ENCODE peak calls at places on chromosomes 5 and 9, in four cellular contexts. M is K562, Z is GM23248, O is PC-3. Q is an unnamed sample.

GRCh38 chr9:71383308-71383707 is 261.9 kb upstream of the TRPM3 start:
- DNase-seq in M (no peak), Z (no peak), O (no peak), Q (no peak)

GRCh38 chr5:94562327-94562971 is 56.0 kb downstream of the KIAA0825 start:
- DNase-seq in M (no peak), Z (no peak), O (peak), Q (no peak)

GRCh38 chr5:95081500-95082355 is 203.2 kb downstream of the MCTP1 start:
- DNase-seq in M (no peak), Z (peak), O (peak), Q (peak)

GRCh38 chr5:86500947-86501346 is 116.8 kb upstream of the COX7C start:
- DNase-seq in M (no peak), Z (no peak), O (peak), Q (peak)

GRCh38 chr5:25763781-25764180 is 1119.0 kb upstream of the CDH10 start:
- DNase-seq in M (no peak), Z (no peak), O (no peak), Q (no peak)

GRCh38 chr5:32780508-32780919 is 69.4 kb downstream of the NPR3 start:
- DNase-seq in M (no peak), Z (peak), O (no peak), Q (no peak)

GRCh38 chr5:17094830-17095229 is 122.6 kb upstream of the BASP1 start:
- DNase-seq in M (no peak), Z (peak), O (no peak), Q (peak)

GRCh38 chr5:15300141-15300540 is 199.8 kb upstream of the FBXL7 start:
- DNase-seq in M (no peak), Z (no peak), O (no peak), Q (no peak)

GRCh38 chr5:133742370-133743036 is 130.2 kb upstream of the FSTL4 start:
- DNase-seq in M (no peak), Z (no peak), O (no peak), Q (no peak)

GRCh38 chr5:180026320-180026719 is 45.2 kb downstream of the RNF130 start:
- DNase-seq in M (peak), Z (peak), O (peak), Q (no peak)

GRCh38 chr9:68505681-68506409 is 34.8 kb downstream of the TMEM252 start:
- DNase-seq in M (no peak), Z (no peak), O (peak), Q (no peak)

GRCh38 chr9:109418827-109419226 is 79.3 kb downstream of the PTPN3 start:
- DNase-seq in M (no peak), Z (no peak), O (no peak), Q (no peak)

GRCh38 chr5:44536650-44537260 is 147.5 kb upstream of the FGF10 start:
- DNase-seq in M (peak), Z (peak), O (peak), Q (peak)

GRCh38 chr5:96968614-96969013 is 32.7 kb downstream of the LNPEP start:
- DNase-seq in M (no peak), Z (no peak), O (no peak), Q (peak)

GRCh38 chr5:173792781-173793547 is 95.2 kb upstream of the CPEB4 start:
- DNase-seq in M (no peak), Z (no peak), O (peak), Q (no peak)

GRCh38 chr5:39462211-39462610 is 37.4 kb upstream of the DAB2 start:
- DNase-seq in M (no peak), Z (no peak), O (no peak), Q (no peak)

GRCh38 chr5:143641549-143641955 is 170.4 kb upstream of the HMHB1 start:
- DNase-seq in M (no peak), Z (no peak), O (no peak), Q (no peak)

GRCh38 chr5:36060516-36060885 is 6.2 kb downstream of the UGT3A2 start:
- DNase-seq in M (peak), Z (peak), O (peak), Q (peak)

GRCh38 chr5:151037561-151038291 is 17.3 kb downstream of the GPX3 start:
- DNase-seq in M (no peak), Z (peak), O (no peak), Q (no peak)

GRCh38 chr9:83965350-83966208 is 14.4 kb downstream of the HNRNPK start:
- DNase-seq in M (no peak), Z (no peak), O (no peak), Q (no peak)

GRCh38 chr5:152164860-152165259 is 240.2 kb upstream of the GLRA1 start:
- DNase-seq in M (no peak), Z (no peak), O (no peak), Q (no peak)

GRCh38 chr5:6708814-6709213 is 4.4 kb upstream of the TENT4A start:
- DNase-seq in M (no peak), Z (no peak), O (no peak), Q (no peak)

GRCh38 chr5:35853652-35854051 is 3.0 kb upstream of the IL7R start:
- DNase-seq in M (no peak), Z (no peak), O (no peak), Q (no peak)

GRCh38 chr9:92650839-92651621 is 18.9 kb downstream of the IPPK start:
- DNase-seq in M (no peak), Z (peak), O (no peak), Q (peak)

GRCh38 chr5:35626108-35626507 is 8.4 kb downstream of the SPEF2 start:
- DNase-seq in M (no peak), Z (peak), O (no peak), Q (no peak)

GRCh38 chr9:131799177-131799823 is 59.4 kb upstream of the RAPGEF1 start:
- DNase-seq in M (peak), Z (peak), O (peak), Q (peak)

GRCh38 chr9:70795841-70796240 is 325.6 kb downstream of the TRPM3 start:
- DNase-seq in M (no peak), Z (no peak), O (no peak), Q (no peak)

GRCh38 chr5:145682197-145682895 is 152.8 kb downstream of the PRELID2 start:
- DNase-seq in M (no peak), Z (no peak), O (no peak), Q (no peak)

GRCh38 chr9:105625088-105625487 is 37.2 kb upstream of the TAL2 start:
- DNase-seq in M (no peak), Z (no peak), O (no peak), Q (no peak)

GRCh38 chr5:164009628-164010027 is 504.2 kb downstream of the MAT2B start:
- DNase-seq in M (no peak), Z (no peak), O (no peak), Q (no peak)

GRCh38 chr5:78829811-78830499 is 155.2 kb downstream of the ARSB start:
- DNase-seq in M (no peak), Z (no peak), O (no peak), Q (no peak)

GRCh38 chr5:155069961-155070360 is 56.4 kb downstream of the KIF4B start:
- DNase-seq in M (no peak), Z (peak), O (no peak), Q (no peak)

DNA sequence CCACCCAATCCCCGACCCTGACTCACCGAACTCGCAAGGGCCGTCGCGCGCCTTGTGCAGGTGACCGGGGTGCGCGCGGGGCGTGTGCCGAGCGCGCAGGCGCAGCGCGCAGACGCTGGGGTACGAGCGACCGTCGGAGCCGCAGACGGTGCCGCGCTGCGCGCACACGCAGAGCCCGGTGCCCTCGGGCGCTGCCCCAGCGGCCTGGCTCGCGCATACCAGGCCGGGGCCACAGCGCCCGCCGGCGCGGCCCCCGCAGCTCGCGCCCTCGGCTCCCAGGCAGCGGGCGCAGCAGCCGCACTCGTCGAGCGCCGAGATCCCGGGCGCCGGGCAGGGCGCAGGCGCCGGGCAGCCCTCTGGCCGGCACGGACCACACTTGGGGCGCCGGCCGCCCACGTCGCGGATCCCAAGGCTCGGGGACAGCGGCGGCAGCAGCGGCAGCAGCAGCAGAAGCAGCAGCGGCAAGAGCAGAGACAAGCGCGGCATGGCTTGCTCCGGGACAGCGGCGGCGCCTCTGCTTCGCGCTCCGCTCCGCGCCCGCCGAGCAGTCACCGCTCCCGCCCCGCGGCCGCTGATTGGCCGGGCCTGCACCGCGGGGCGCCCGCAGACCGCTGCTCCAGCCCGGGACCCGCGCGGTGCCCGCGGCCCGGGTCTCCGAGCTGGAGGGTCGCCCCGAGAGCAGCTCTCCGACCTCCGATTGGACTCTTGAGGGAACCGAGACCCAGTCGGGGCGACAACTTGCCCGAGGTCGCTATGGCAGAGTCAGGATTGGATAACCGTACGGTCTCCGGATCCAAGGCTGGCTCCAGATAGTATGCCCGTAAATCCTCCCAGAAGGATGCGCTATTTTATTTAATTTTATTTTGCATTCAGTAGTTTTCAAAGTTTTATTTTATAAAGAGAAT is at the start of gene IGFBPL1:
- DNase-seq in M (no peak), Z (peak), O (no peak), Q (peak)
- TF ChIP-seq EZH2 in M (no peak), Z (peak), O (peak), Q (peak)

GRCh38 chr9:136357326-136357725 is 6.2 kb downstream of the DNLZ start:
- DNase-seq in M (no peak), Z (no peak), O (no peak), Q (no peak)
- TF ChIP-seq EZH2 in M (no peak), Z (no peak), O (no peak), Q (no peak)

GRCh38 chr9:36858805-36859375 is 175.2 kb downstream of the PAX5 start:
- DNase-seq in M (no peak), Z (peak), O (no peak), Q (no peak)
- TF ChIP-seq EZH2 in M (no peak), Z (peak), O (no peak), Q (no peak)

GRCh38 chr9:110578575-110578895 is 1.0 kb downstream of the SVEP1 start:
- DNase-seq in M (no peak), Z (no peak), O (no peak), Q (no peak)
- TF ChIP-seq EZH2 in M (no peak), Z (no peak), O (no peak), Q (no peak)

DNA sequence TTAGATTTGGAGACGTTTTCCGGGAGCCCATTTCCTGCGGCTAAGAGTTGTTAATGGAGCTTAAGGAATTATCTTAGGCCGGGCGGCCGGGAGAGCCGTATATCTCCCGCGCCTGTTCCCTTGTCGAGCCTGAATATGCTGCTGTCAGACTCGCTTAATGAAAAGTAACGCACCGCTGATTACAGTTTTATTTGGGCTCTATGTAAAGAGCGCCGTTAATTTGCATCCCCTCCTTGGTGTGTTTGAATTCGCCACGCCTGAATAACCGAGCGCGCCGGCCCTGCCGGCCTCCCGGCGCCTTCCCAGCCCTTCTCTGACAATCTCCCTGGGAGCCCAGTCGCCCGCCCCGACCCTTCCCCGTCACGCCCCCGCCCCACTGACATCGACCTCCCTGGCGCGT is 7.9 kb downstream of the IRX4 start:
- DNase-seq in M (no peak), Z (no peak), O (no peak), Q (peak)
- TF ChIP-seq EZH2 in M (no peak), Z (peak), O (no peak), Q (peak)

GRCh38 chr5:43017438-43017820 is 22.7 kb downstream of the ANXA2R start:
- DNase-seq in M (no peak), Z (peak), O (peak), Q (peak)

GRCh38 chr5:43019293-43019614 is 20.9 kb downstream of the ANXA2R start:
- DNase-seq in M (no peak), Z (no peak), O (peak), Q (no peak)

GRCh38 chr5:43016217-43016779 is 23.8 kb downstream of the ANXA2R start:
- DNase-seq in M (no peak), Z (no peak), O (no peak), Q (no peak)

GRCh38 chr5:43020294-43020711 is 19.8 kb downstream of the ANXA2R start:
- DNase-seq in M (no peak), Z (no peak), O (no peak), Q (no peak)

GRCh38 chr5:43019615-43020293 is 20.4 kb downstream of the ANXA2R start:
- DNase-seq in M (no peak), Z (peak), O (peak), Q (peak)
- TF ChIP-seq EZH2 in M (no peak), Z (no peak), O (no peak), Q (no peak)

DNA sequence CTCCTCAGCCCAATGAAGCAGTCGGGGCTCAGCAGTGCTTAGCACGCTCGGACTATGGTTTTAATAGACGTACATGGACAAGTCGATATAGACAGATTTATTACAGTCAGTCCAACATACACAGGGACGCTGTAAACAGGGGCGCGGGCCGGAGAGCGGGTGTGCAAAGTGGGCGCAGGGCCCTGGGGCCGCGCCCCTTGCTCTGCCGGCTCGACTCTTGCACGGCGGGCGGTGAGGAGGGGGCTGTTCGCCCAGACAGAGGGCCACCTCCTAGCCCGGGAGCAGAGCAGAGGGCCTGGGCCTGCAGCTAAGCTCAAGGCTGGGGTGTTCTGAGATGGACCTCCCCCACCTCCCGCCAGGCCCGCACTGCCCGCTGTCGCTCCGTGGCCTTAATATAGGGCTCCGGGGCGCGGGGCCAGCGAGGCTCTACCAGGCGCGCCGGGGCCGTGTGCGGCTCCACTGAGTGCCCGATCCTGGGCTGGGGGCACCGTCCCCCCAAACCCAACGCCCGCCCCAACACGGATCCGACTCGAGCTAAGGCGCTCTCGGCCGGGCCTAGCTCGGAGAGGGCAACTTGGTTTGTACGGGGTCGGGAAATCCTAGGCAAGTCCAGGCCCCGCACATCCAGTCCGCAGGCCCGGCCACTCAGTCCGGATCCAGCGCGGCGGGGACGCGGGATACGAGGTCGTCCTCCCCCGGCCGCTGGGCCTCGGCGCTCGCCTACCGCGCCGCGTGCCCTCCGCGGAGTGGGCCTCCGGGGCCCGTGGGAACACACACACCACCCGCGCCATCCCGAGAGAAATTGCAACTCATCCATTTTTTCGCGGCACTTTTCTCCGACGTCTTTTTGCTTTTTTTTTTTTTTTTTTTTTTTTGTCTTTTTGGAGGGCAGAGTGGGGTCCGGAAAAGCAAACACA is 6.1 kb downstream of the PITX1 start:
- DNase-seq in M (peak), Z (no peak), O (no peak), Q (no peak)
- TF ChIP-seq EZH2 in M (no peak), Z (peak), O (no peak), Q (no peak)

DNA sequence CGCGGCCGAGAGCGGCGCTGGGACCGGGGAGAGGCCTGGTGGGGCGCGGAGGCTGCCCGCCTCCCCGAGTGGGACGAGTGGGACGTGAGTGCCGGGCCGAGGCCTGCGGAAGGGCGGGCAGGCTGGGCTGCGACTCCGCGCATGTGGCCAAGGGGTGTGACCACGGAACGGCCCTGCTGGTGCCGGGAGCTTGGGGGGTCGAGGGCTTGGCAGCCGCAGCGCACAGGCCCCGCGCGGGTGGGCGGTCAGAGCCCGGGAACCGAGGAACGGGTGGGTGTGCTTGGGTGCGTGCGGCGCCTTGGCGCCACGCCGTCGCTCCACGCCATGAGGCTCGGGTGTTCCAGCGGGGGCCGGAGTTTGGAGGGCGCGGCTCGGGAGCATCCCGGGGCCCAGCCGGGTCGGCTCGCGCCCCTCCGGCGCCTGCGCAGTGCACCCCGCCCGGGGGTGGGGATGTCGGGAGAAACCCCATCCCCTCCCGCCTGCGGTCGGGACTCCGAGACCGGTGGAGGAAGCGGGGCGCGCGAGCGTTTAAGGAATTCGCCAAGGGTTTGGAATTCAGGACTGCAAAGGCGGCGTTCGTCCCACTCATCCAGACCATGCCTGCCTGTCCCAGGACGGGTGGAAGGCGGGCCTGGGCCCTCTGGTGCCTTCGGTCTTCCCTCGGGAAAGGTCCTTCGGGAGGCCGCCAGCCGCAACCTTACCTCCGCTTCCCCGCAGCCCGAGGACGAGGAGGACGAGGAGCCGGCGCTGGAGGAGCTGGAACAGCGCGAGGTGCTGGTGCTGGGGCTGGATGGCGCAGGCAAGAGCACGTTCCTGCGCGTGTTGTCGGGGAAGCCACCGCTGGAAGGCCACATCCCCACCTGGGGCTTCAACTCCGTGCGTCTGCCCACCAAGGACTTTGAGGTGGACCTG is 632 bp downstream of the ARL10 start:
- DNase-seq in M (no peak), Z (peak), O (no peak), Q (peak)
- TF ChIP-seq EZH2 in M (no peak), Z (no peak), O (no peak), Q (no peak)

DNA sequence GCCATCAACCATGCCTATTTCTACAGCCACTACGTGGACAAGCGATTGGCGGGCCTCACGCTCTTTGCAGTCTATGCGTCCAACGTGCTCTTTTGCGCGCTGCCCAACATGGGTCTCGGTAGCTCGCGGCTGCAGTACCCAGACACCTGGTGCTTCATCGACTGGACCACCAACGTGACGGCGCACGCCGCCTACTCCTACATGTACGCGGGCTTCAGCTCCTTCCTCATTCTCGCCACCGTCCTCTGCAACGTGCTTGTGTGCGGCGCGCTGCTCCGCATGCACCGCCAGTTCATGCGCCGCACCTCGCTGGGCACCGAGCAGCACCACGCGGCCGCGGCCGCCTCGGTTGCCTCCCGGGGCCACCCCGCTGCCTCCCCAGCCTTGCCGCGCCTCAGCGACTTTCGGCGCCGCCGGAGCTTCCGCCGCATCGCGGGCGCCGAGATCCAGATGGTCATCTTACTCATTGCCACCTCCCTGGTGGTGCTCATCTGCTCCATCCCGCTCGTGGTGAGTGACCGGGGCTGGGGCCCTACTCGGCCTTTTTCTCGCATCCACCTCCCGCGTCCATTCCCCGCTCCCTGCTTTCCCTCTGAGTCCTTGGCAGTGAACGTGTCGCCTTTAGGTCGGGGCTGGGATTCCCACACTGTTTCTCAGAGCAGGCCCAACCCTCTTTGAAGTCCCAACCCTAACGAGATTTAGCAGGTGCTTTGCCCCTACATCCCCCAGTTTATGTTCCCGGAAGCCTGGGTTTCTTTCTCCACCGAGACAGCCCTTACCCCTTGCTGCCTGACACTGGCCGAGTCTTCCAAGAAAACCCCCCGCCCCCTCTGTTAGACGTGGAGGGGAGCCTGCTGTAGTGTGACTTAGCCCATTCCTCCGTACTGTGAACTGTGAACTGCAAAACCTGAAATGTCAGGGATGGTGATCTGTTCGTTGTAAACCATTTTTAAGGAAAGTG is 1.9 kb downstream of the PTGER4 start:
- DNase-seq in M (no peak), Z (peak), O (no peak), Q (no peak)
- TF ChIP-seq EZH2 in M (no peak), Z (no peak), O (no peak), Q (no peak)

GRCh38 chr9:129888085-129888808 is 53.0 kb downstream of the USP20 start:
- DNase-seq in M (peak), Z (no peak), O (no peak), Q (no peak)
- TF ChIP-seq EZH2 in M (no peak), Z (no peak), O (no peak), Q (no peak)

Q was measured in A673.